ENCODE peak calls at places on chromosomes 4 and X, in ten cellular contexts. D is Calu3, X is cardiac muscle cell, G is H9, Y is left ventricle myocardium inferior, U is epithelial cell of proximal tubule, V is MCF 10A, R is A549, H is lower leg skin, I is LNCaP clone FGC. C is an unnamed sample.

GRCh38 chrX:49191033-49191871 is 5.1 kb upstream of the PRICKLE3 start:
- DNase-seq in V (peak; percentile 97), R (peak; percentile 100), G (peak; percentile 97), U (peak; percentile 99), I (peak; percentile 99), H (peak; percentile 93), X (peak; percentile 99), D (peak; percentile 90), Y (peak; percentile 87), C (no peak)

GRCh38 chrX:19593684-19594083 is 78.4 kb upstream of the MAP3K15 start:
- DNase-seq in R (peak; percentile 36), Y (no peak), H (no peak), X (peak; percentile 69), U (no peak), G (no peak), I (no peak), D (peak; percentile 29), V (peak; percentile 64), C (no peak)

GRCh38 chr4:108991929-108992328 is 229.1 kb upstream of the ETNPPL start:
- DNase-seq in U (no peak), X (peak; percentile 86), Y (no peak), I (no peak), V (peak; percentile 51), G (no peak), H (no peak), D (no peak), R (no peak), C (no peak)

GRCh38 chr4:177001271-177002175 is 208.8 kb upstream of the VEGFC start:
- DNase-seq in Y (no peak), I (no peak), X (peak; percentile 58), V (peak; percentile 32), H (no peak), G (no peak), D (no peak), R (peak; percentile 46), U (no peak), C (no peak)

GRCh38 chr4:26568446-26568994 is 15.4 kb upstream of the TBC1D19 start:
- DNase-seq in V (peak; percentile 49), R (peak; percentile 53), U (peak; percentile 74), G (no peak), H (no peak), Y (no peak), X (peak; percentile 58), I (no peak), D (no peak), C (no peak)

GRCh38 chr4:7027284-7027683 is 15.9 kb upstream of the TADA2B start:
- DNase-seq in X (no peak), R (no peak), G (no peak), D (no peak), V (no peak), Y (no peak), I (no peak), H (no peak), U (no peak), C (peak; percentile 61)

GRCh38 chr4:10677796-10678497 is 6.6 kb downstream of the CLNK start:
- DNase-seq in V (no peak), G (no peak), Y (no peak), H (no peak), I (no peak), R (no peak), D (no peak), U (no peak), X (no peak), C (no peak)

GRCh38 chr4:159697322-159698283 is 594.7 kb downstream of the RAPGEF2 start:
- DNase-seq in U (no peak), V (no peak), D (no peak), H (no peak), G (no peak), X (no peak), R (no peak), I (no peak), Y (no peak), C (no peak)

GRCh38 chr4:4783847-4784246 is 75.6 kb upstream of the MSX1 start:
- DNase-seq in R (no peak), X (no peak), G (no peak), U (no peak), I (no peak), Y (no peak), H (no peak), V (no peak), D (no peak), C (no peak)

GRCh38 chr4:166091914-166092510 is 219.0 kb downstream of the TLL1 start:
- DNase-seq in V (peak; percentile 60), R (peak; percentile 24), D (no peak), Y (no peak), U (peak; percentile 9), G (no peak), H (no peak), I (peak; percentile 18), X (peak; percentile 67), C (no peak)

GRCh38 chrX:47226531-47227333 is 6.1 kb upstream of the USP11 start:
- DNase-seq in X (no peak), U (no peak), D (no peak), H (no peak), V (no peak), R (no peak), G (no peak), I (no peak), Y (no peak), C (peak; percentile 82)

GRCh38 chrX:112654871-112655270 is 24.9 kb downstream of the LHFPL1 start:
- DNase-seq in G (no peak), I (no peak), R (no peak), D (no peak), Y (no peak), V (no peak), U (no peak), X (peak; percentile 38), H (no peak), C (no peak)

GRCh38 chrX:17590892-17591740 is 146.2 kb upstream of the SCML1 start:
- DNase-seq in U (no peak), X (peak; percentile 85), I (no peak), H (peak; percentile 48), D (peak; percentile 71), Y (peak; percentile 24), V (peak; percentile 79), G (peak; percentile 64), R (peak; percentile 73), C (no peak)

DNA sequence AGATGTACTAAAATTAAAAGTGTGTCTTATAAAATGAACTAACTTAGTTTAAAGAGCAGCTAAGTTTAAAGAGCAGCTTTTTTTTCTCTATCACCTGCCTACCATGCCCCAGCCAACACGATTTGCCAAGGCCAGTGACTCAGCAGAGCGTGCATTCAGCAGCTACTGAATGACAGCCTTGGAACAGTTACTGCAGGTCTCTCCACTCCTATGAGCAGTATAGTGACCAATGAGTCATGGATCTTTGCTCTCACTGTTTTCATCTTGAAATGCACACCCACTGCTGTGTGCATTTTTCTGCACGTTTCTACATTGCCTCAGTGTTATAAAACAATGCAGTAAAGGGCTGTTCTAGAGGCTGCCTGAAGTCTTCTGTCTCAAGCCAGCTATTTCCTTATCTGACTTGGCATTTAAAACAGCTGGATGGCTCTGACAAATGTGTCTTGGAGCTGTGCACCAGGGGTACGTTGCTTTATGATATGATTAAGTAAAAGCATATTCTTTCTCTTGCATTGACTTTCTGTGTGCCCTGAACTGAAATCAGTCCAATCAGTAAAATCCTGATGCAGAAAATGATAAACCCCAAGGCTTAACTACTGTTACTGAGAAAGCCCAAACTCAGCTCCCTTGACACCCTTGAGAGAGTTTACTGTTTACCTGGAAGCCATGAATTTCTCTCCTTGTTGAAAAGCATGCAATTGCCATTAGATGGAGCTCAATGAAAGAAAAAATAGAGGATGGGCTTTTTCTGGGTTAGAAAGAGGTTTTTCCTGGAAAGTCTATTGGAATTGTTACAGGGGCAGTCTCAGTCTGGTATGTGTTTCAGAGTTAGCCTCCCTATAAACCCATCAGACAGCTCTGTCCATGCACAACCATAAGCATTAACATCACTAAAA is 66.2 kb upstream of the C4orf54 start:
- DNase-seq in I (peak; percentile 48), D (peak; percentile 31), U (peak; percentile 65), H (peak; percentile 18), V (peak; percentile 93), G (peak; percentile 31), Y (peak; percentile 58), R (peak; percentile 68), X (peak; percentile 74), C (no peak)
- TF ChIP-seq CTCF in I (peak; percentile 33), D (no peak), U (no peak), H (no peak), V (no peak), G (no peak), Y (no peak), R (no peak), X (peak; percentile 5), C (peak; percentile 54)

DNA sequence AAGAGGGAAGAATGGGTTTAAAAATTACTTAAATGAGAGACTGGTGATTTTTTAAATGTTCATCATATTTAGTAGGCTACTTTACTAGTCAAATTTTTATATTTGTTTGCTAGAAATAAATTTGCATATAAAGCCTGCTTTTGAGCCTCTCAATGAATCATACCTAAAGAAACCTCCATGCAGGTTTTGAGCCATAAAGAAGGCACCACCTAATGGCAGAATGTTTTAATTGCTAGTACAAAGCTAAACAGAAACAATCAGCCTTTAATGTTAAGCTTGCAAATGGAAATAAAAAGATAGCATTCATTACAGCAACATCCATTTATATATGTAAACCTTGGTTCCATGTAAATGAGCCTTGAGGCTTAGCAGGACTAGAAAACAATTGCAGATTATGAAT is 989.7 kb downstream of the CCSER1 start:
- DNase-seq in U (no peak), R (peak; percentile 6), H (no peak), G (no peak), Y (no peak), I (no peak), V (peak; percentile 27), D (no peak), X (peak; percentile 30), C (no peak)
- TF ChIP-seq CTCF in U (peak; percentile 58), R (no peak), H (no peak), G (peak; percentile 58), Y (peak; percentile 21), I (peak; percentile 53), V (peak; percentile 32), D (no peak), X (peak; percentile 45), C (peak; percentile 76)

GRCh38 chr4:121675715-121676114 is 21.1 kb downstream of the ANXA5 start:
- DNase-seq in R (no peak), V (no peak), G (no peak), U (no peak), D (no peak), H (no peak), X (peak; percentile 63), Y (no peak), I (no peak), C (no peak)
- TF ChIP-seq CTCF in R (no peak), V (no peak), G (peak; percentile 35), U (peak; percentile 35), D (no peak), H (no peak), X (peak; percentile 58), Y (peak; percentile 31), I (no peak), C (peak; percentile 58)

DNA sequence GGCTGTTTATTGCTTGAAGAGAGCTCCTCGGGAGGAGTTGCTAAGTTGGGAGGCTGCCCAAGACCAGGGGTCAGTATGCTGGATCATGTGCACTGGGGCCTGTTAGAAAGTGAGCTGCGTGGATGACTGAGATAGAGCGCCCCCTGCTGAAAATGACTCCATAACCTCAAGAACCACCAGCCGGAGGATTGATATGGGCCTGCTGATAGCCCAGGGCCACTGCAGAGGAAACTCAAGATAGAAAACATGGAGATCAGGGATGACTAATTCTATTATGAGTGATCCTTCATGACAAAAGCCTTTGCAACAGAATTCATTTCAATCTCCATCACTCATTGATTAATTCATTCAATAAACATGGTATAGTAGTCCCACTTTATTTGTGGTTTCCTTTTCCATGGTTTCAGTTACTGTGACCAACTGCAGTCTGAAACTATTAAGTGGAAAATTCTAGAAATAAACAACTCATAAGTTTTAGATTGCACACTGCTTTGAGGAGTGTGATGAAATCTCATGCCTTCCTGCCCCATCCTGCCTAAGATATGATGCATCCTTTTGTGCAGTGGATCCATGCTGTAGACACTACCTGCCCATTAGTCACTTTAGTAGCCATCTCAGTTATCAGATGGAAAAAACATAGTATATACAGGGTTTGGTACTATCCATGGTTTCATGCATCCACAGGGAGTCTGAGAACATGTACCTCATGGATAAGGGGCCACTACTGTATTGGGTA is 126.7 kb upstream of the MBNL3 start:
- DNase-seq in D (peak; percentile 55), H (peak; percentile 14), R (peak; percentile 26), X (peak; percentile 58), G (peak; percentile 57), Y (no peak), U (no peak), I (no peak), V (peak; percentile 64), C (no peak)
- TF ChIP-seq CTCF in D (peak; percentile 48), H (no peak), R (peak; percentile 25), X (peak; percentile 42), G (peak; percentile 84), Y (peak; percentile 50), U (peak; percentile 63), I (peak; percentile 50), V (peak; percentile 18), C (peak; percentile 76)